ENCODE peak calls at places on chromosomes 6 and 20, in five cellular contexts. H, X, I, E and O are unnamed samples.

GRCh38 chr6:15561447-15562199 is 101.2 kb downstream of the DTNBP1 start:
- DNase-seq in H (no peak), X (no peak), I (no peak), E (no peak), O (no peak)

GRCh38 chr6:112780498-112781096 is 433.5 kb downstream of the RFPL4B start:
- DNase-seq in H (peak; percentile 85), X (peak; percentile 78), I (peak; percentile 24), E (peak; percentile 68), O (peak; percentile 82)

GRCh38 chr6:73782911-73783310 is 86.9 kb downstream of the CD109 start:
- DNase-seq in H (no peak), X (no peak), I (no peak), E (no peak), O (no peak)

GRCh38 chr6:22045261-22045912 is 251.4 kb downstream of the PRL start:
- DNase-seq in H (no peak), X (no peak), I (no peak), E (no peak), O (no peak)

GRCh38 chr6:134729590-134729989 is 220.3 kb downstream of the ALDH8A1 start:
- DNase-seq in H (no peak), X (no peak), I (no peak), E (no peak), O (no peak)

GRCh38 chr6:144883915-144884314 is 598.8 kb downstream of the UTRN start:
- DNase-seq in H (no peak), X (no peak), I (no peak), E (no peak), O (no peak)

GRCh38 chr6:105301072-105301503 is 101.8 kb downstream of the PREP start:
- DNase-seq in H (no peak), X (no peak), I (no peak), E (no peak), O (no peak)

GRCh38 chr6:158168054-158168303 is at the start of gene SERAC1:
- DNase-seq in H (no peak), X (no peak), I (no peak), E (no peak), O (no peak)

GRCh38 chr6:107489636-107490567 is at the start of gene SOBP:
- DNase-seq in H (peak; percentile 83), X (peak; percentile 38), I (no peak), E (peak; percentile 49), O (peak; percentile 60)

GRCh38 chr6:118856301-118856700 is 37.7 kb upstream of the ASF1A start:
- DNase-seq in H (no peak), X (no peak), I (no peak), E (no peak), O (no peak)

GRCh38 chr6:93784794-93785757 is 365.7 kb upstream of the EPHA7 start:
- DNase-seq in H (no peak), X (peak; percentile 12), I (no peak), E (no peak), O (no peak)

GRCh38 chr6:69386431-69386830 is 410.4 kb downstream of the LMBRD1 start:
- DNase-seq in H (no peak), X (no peak), I (no peak), E (no peak), O (no peak)

GRCh38 chr6:125008261-125008671 is 46.0 kb downstream of the RNF217 start:
- DNase-seq in H (peak; percentile 71), X (no peak), I (no peak), E (no peak), O (no peak)

GRCh38 chr6:16929814-16930213 is 168.6 kb upstream of the ATXN1 start:
- DNase-seq in H (no peak), X (no peak), I (no peak), E (no peak), O (no peak)

GRCh38 chr6:20377623-20378265 is 23.9 kb upstream of the E2F3 start:
- DNase-seq in H (no peak), X (no peak), I (no peak), E (no peak), O (no peak)

GRCh38 chr6:132892929-132893771 is 78.8 kb downstream of the RPS12 start:
- DNase-seq in H (no peak), X (no peak), I (no peak), E (no peak), O (no peak)

GRCh38 chr6:158232445-158233213 is 64.5 kb downstream of the GTF2H5 start:
- DNase-seq in H (peak; percentile 68), X (peak; percentile 73), I (no peak), E (peak; percentile 46), O (peak; percentile 70)

GRCh38 chr20:40945754-40946451 is 82.7 kb upstream of the TOP1 start:
- DNase-seq in H (peak; percentile 77), X (peak; percentile 42), I (no peak), E (peak; percentile 41), O (no peak)

GRCh38 chr6:69090132-69090531 is 455.1 kb downstream of the ADGRB3 start:
- DNase-seq in H (no peak), X (no peak), I (no peak), E (no peak), O (no peak)

GRCh38 chr20:58056021-58056591 is 172.3 kb downstream of the ANKRD60 start:
- DNase-seq in H (peak; percentile 7), X (no peak), I (no peak), E (no peak), O (no peak)

GRCh38 chr6:80143312-80143960 is 37.0 kb downstream of the BCKDHB start:
- DNase-seq in H (peak; percentile 87), X (peak; percentile 65), I (no peak), E (peak; percentile 30), O (peak; percentile 45)

GRCh38 chr6:132142308-132142707 is 191.1 kb upstream of the CCN2 start:
- DNase-seq in H (no peak), X (no peak), I (no peak), E (no peak), O (no peak)

GRCh38 chr20:47691632-47692031 is 93.6 kb downstream of the SULF2 start:
- DNase-seq in H (no peak), X (no peak), I (no peak), E (no peak), O (no peak)

GRCh38 chr6:170200458-170200891 is 90.4 kb downstream of the DLL1 start:
- DNase-seq in H (no peak), X (peak; percentile 10), I (no peak), E (peak; percentile 3), O (no peak)

GRCh38 chr6:121680058-121680457 is 244.6 kb downstream of the GJA1 start:
- DNase-seq in H (no peak), X (no peak), I (no peak), E (no peak), O (no peak)

GRCh38 chr6:217048-217659 is 75.1 kb upstream of the DUSP22 start:
- DNase-seq in H (peak; percentile 24), X (peak; percentile 20), I (peak; percentile 55), E (no peak), O (peak; percentile 25)

DNA sequence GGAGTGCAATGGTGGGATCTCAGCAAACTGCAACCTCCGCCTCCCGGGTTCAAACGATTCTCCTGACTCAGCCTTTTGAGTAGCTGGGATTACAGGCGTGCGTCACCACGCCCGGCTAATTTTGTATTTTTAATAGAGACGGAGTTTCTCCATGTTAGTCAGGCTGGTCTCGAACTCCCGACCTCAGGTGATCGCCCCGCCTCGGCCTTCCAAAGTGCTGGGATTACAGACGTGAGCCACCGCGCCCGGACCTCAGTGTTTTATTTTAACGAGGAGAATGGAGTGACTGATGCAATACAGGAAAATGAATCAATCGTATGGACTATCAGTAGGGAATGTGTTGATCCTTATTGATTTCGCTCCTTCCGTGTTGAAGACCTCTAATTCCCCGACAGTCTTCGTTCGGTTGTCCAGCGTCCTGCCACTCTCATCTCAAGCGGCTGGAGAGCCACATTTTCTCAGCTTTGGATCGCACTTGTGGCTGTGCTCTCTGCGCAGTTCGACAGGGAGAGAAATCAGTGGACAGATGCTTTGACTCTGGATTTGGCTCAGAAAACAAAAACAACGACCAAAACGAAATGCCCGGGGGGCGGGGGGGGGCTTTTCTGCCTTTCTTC is 166.2 kb downstream of the TRIM27 start:
- DNase-seq in H (no peak), X (no peak), I (no peak), E (no peak), O (no peak)
- TF ChIP-seq POLR2A in H (no peak), X (no peak), I (no peak), E (no peak), O (no peak)

GRCh38 chr6:28225056-28225834 is at the start of gene ZSCAN9:
- DNase-seq in H (peak; percentile 92), X (peak; percentile 92), I (peak; percentile 44), E (peak; percentile 78), O (peak; percentile 85)
- TF ChIP-seq POLR2A in H (no peak), X (peak; percentile 58), I (peak; percentile 95), E (no peak), O (peak; percentile 64)

DNA sequence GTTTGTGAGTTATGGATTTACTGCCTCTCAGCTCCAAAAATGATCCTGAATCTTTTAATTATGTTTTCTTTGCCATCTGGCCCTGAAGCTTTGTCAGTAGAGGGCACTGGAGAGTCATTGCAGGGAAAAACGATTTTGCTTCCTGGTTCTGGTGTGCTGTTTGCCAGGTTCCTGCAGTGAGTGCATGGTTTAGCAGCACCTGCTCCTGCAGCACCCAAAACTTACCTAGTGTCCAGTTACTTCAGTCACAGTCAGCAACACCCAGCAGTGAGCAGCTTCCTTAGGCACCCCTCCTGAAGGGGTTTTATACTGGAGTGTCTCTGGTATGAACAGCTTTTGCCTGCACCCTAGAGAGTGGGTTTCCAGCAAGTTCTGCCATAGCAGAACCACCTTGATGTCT is 6.0 kb upstream of the TRIM26 start:
- DNase-seq in H (peak; percentile 55), X (peak; percentile 83), I (peak; percentile 23), E (peak; percentile 43), O (peak; percentile 44)
- TF ChIP-seq POLR2A in H (no peak), X (peak; percentile 38), I (peak; percentile 31), E (no peak), O (no peak)

GRCh38 chr20:36465109-36466080 is 75.9 kb upstream of the MYL9 start:
- DNase-seq in H (no peak), X (peak; percentile 69), I (no peak), E (no peak), O (peak; percentile 48)
- TF ChIP-seq POLR2A in H (no peak), X (no peak), I (no peak), E (no peak), O (no peak)

DNA sequence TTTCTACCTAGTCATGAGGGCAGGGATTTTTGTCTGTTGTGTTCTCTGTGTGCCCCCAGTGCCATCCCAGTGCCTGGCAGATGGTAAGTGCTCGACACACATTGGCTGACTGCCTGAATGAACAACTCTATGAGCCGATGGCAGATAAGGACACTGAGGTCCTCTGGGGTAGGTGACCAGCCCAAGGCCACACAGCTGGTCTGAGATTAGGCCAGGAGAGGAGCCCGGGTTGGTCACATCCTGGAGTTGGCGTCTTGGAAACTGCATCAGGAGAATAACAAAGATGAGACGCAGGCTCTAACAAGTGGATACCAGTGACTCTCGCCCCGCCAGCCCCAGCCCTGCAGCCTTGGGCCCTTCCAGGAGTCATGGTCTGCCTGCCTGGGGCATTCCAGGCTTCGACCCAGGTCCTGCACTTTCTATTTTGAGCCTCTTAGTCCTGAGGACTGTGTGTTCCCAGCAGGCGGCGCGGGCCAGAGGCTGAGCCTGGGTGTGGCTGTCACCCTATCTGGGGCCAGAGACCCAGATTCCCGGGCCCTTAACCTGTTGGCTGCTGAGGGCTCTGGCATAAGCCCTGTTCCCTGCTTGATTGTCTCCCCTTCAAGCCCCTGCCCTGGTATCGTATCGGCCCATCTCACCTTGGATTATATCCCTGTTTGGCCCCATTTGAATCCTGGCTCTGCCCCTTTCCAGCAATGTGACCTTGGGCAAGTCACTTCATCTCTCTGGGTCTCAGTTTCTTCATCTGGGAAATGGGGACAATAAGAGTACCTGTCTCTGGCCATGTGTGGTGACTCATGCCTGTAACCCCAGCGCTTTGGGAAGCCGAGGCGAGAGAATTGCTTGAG is 88.3 kb downstream of the CEBPB start:
- DNase-seq in H (peak; percentile 90), X (peak; percentile 88), I (no peak), E (peak; percentile 42), O (peak; percentile 62)
- TF ChIP-seq POLR2A in H (no peak), X (peak; percentile 20), I (no peak), E (no peak), O (no peak)